ENCODE peak calls at places on chromosomes 7 and 10, in eight cellular contexts. D is non-pigmented ciliary epithelial cell, X is A549, B is right cardiac atrium, K is kidney tubule cell, Y is HS-5, U is cardiac muscle cell, W is amniotic epithelial cell. O is an unnamed sample.
A peak's percentile ranks its signal among the peaks of the same experiment; 100 is the strongest.

GRCh38 chr7:101096331-101096956 is 11.2 kb downstream of the TRIM56 start:
- DNase-seq in K (no peak), X (no peak), B (no peak), D (no peak), W (no peak), Y (no peak), U (no peak), O (no peak)

GRCh38 chr7:104264281-104264680 is 56.5 kb upstream of the ORC5 start:
- DNase-seq in D (no peak), W (peak; percentile 21), B (no peak), X (no peak), U (no peak), K (peak; percentile 22), Y (no peak), O (no peak)

GRCh38 chr7:81851413-81851812 is 81.6 kb upstream of the HGF start:
- DNase-seq in X (no peak), W (no peak), Y (no peak), U (no peak), D (no peak), B (no peak), K (no peak), O (no peak)

GRCh38 chr7:115146148-115146547 is 224.3 kb downstream of the MDFIC start:
- DNase-seq in K (peak; percentile 32), D (no peak), W (no peak), X (no peak), B (no peak), U (no peak), Y (no peak), O (no peak)

GRCh38 chr10:83562381-83562780 is 576.9 kb upstream of the GHITM start:
- DNase-seq in Y (no peak), W (no peak), B (no peak), U (no peak), K (no peak), D (no peak), X (no peak), O (no peak)

GRCh38 chr7:41170466-41170865 is 532.4 kb downstream of the INHBA start:
- DNase-seq in W (no peak), B (no peak), D (no peak), K (no peak), U (no peak), Y (no peak), X (no peak), O (no peak)

GRCh38 chr7:36132025-36132424 is 21.0 kb upstream of the EEPD1 start:
- DNase-seq in D (no peak), Y (no peak), U (no peak), K (no peak), B (no peak), W (no peak), X (no peak), O (no peak)

GRCh38 chr10:70671619-70672164 is 614 bp upstream of the ADAMTS14 start:
- DNase-seq in D (no peak), Y (no peak), W (no peak), B (no peak), K (no peak), U (no peak), X (no peak), O (no peak)

GRCh38 chr7:45651540-45651939 is 77.4 kb downstream of the ADCY1 start:
- DNase-seq in U (no peak), K (no peak), D (no peak), B (no peak), Y (no peak), W (no peak), X (no peak), O (no peak)

GRCh38 chr7:12239821-12240220 is 28.7 kb downstream of the TMEM106B start:
- DNase-seq in X (no peak), U (no peak), K (no peak), B (no peak), Y (no peak), W (no peak), D (no peak), O (no peak)

GRCh38 chr7:87852306-87852705 is 23.9 kb downstream of the SLC25A40 start:
- DNase-seq in Y (no peak), U (no peak), D (no peak), W (no peak), X (no peak), K (no peak), B (no peak), O (no peak)

GRCh38 chr7:25907214-25907613 is 244.8 kb upstream of the NFE2L3 start:
- DNase-seq in D (no peak), U (no peak), Y (no peak), W (no peak), B (no peak), X (no peak), K (no peak), O (no peak)

GRCh38 chr7:135467207-135467711 is 42.6 kb downstream of the CNOT4 start:
- DNase-seq in W (peak; percentile 67), U (no peak), D (no peak), B (no peak), Y (no peak), K (peak; percentile 56), X (peak; percentile 65), O (no peak)

GRCh38 chr7:151009340-151010001 is 14.8 kb downstream of the ATG9B start:
- DNase-seq in B (peak; percentile 59), Y (no peak), U (no peak), K (no peak), D (no peak), W (no peak), X (no peak), O (no peak)

GRCh38 chr7:97845622-97846203 is 26.5 kb downstream of the ASNS start:
- DNase-seq in K (peak; percentile 40), W (peak; percentile 8), Y (no peak), D (no peak), B (no peak), X (peak; percentile 24), U (peak; percentile 23), O (no peak)

GRCh38 chr7:43508434-43508833 is 74.5 kb upstream of the STK17A start:
- DNase-seq in W (no peak), B (no peak), U (no peak), D (no peak), Y (no peak), X (no peak), K (no peak), O (no peak)

GRCh38 chr7:138097064-138097741 is 20.9 kb downstream of the AKR1D1 start:
- DNase-seq in W (peak; percentile 27), B (no peak), K (peak; percentile 55), U (peak; percentile 53), Y (no peak), D (no peak), X (peak; percentile 31), O (peak; percentile 52)

GRCh38 chr7:142636751-142637150 is 112.5 kb upstream of the PRSS1 start:
- DNase-seq in W (no peak), U (no peak), B (no peak), Y (no peak), X (no peak), D (no peak), K (no peak), O (no peak)

GRCh38 chr10:98225000-98225399 is 43.0 kb downstream of the LOXL4 start:
- DNase-seq in D (no peak), X (no peak), W (no peak), B (no peak), U (no peak), Y (no peak), K (no peak), O (no peak)

GRCh38 chr7:157470017-157470322 is 133.2 kb downstream of the DNAJB6 start:
- DNase-seq in X (no peak), B (no peak), Y (no peak), U (no peak), D (no peak), K (no peak), W (no peak), O (no peak)

O was measured in LNCaP clone FGC.